ENCODE peak calls at places on chromosomes 7 and 10, in seven cellular contexts. C is right atrium auricular region, Q is IMR-90, W is choroid plexus epithelial cell, O is keratinocyte, A is epithelial cell of esophagus, V is astrocyte of the spinal cord. R is an unnamed sample.

GRCh38 chr7:45399069-45399468 is 175.1 kb upstream of the ADCY1 start:
- DNase-seq in A (no peak), V (no peak), O (no peak), C (no peak), W (no peak), Q (no peak), R (peak; percentile 16)

GRCh38 chr7:90677742-90678439 is 81.8 kb downstream of the CDK14 start:
- DNase-seq in Q (peak; percentile 34), C (no peak), W (no peak), O (no peak), A (no peak), V (no peak), R (no peak)

GRCh38 chr7:107628461-107629064 is 32.1 kb upstream of the SLC26A4 start:
- DNase-seq in V (no peak), C (no peak), W (no peak), Q (no peak), O (no peak), A (no peak), R (no peak)

GRCh38 chr7:44196450-44196872 is 4.3 kb upstream of the YKT6 start:
- DNase-seq in V (peak; percentile 54), O (no peak), Q (peak; percentile 54), A (peak; percentile 58), W (peak; percentile 75), C (no peak), R (peak; percentile 70)

GRCh38 chr7:747186-747585 is 20.1 kb upstream of the PRKAR1B start:
- DNase-seq in W (no peak), Q (no peak), C (no peak), V (no peak), O (no peak), A (no peak), R (no peak)

GRCh38 chr10:23439920-23440875 is 1.3 kb downstream of the OTUD1 start:
- DNase-seq in W (peak; percentile 34), V (peak; percentile 17), A (peak; percentile 50), Q (peak; percentile 37), C (no peak), O (no peak), R (no peak)

GRCh38 chr10:112967200-112967599 is 17.2 kb downstream of the TCF7L2 start:
- DNase-seq in A (peak; percentile 63), W (no peak), Q (peak; percentile 95), C (no peak), O (no peak), V (peak; percentile 51), R (no peak)

GRCh38 chr10:35986756-35987467 is 344.8 kb upstream of the FZD8 start:
- DNase-seq in V (no peak), A (no peak), W (peak; percentile 14), Q (no peak), C (no peak), O (no peak), R (no peak)

GRCh38 chr10:74991435-74991834 is 120.0 kb upstream of the SAMD8 start:
- DNase-seq in O (no peak), A (peak; percentile 57), Q (no peak), V (no peak), C (no peak), W (peak; percentile 29), R (peak; percentile 34)

GRCh38 chr10:46311501-46311951 is 24.7 kb downstream of the ANTXRL start:
- DNase-seq in W (no peak), O (no peak), V (no peak), Q (no peak), A (no peak), C (no peak), R (no peak)

GRCh38 chr7:73828107-73828803 is 2.5 kb upstream of the CLDN4 start:
- DNase-seq in V (no peak), O (no peak), W (peak; percentile 28), A (peak; percentile 80), C (no peak), Q (peak; percentile 64), R (peak; percentile 20)

GRCh38 chr7:24587853-24588252 is 14.6 kb downstream of the PALS2 start:
- DNase-seq in W (peak; percentile 30), V (no peak), Q (no peak), A (peak; percentile 3), O (no peak), C (no peak), R (no peak)

GRCh38 chr7:75727881-75728592 is 10.7 kb downstream of the HIP1 start:
- DNase-seq in A (peak; percentile 78), V (peak; percentile 78), Q (peak; percentile 52), C (no peak), W (peak; percentile 78), O (peak; percentile 95), R (peak; percentile 33)

GRCh38 chr7:4164556-4164955 is 517.5 kb upstream of the FOXK1 start:
- DNase-seq in O (no peak), Q (no peak), W (no peak), V (no peak), A (no peak), C (no peak), R (no peak)
- TF ChIP-seq CTCF in O (no peak), Q (no peak), W (no peak), V (no peak), A (no peak), C (no peak), R (no peak)

GRCh38 chr10:48981310-48981907 is 41.8 kb upstream of the LRRC18 start:
- DNase-seq in A (peak; percentile 28), W (peak; percentile 64), Q (peak; percentile 41), V (peak; percentile 32), C (no peak), O (no peak), R (peak; percentile 78)

GRCh38 chr10:48985621-48986158 is 46.0 kb upstream of the LRRC18 start:
- DNase-seq in A (no peak), W (no peak), V (no peak), Q (no peak), C (no peak), O (no peak), R (no peak)

GRCh38 chr10:48978318-48978717 is 38.7 kb upstream of the LRRC18 start:
- DNase-seq in Q (no peak), A (no peak), V (no peak), C (no peak), W (no peak), O (no peak), R (no peak)

GRCh38 chr10:48982584-48982983 is 42.9 kb upstream of the LRRC18 start:
- DNase-seq in A (no peak), C (no peak), V (no peak), Q (no peak), W (no peak), O (no peak), R (no peak)

GRCh38 chr10:48983648-48984359 is 44.2 kb upstream of the LRRC18 start:
- DNase-seq in A (no peak), O (no peak), C (no peak), W (no peak), Q (no peak), V (no peak), R (no peak)
- TF ChIP-seq CTCF in A (no peak), O (no peak), C (no peak), W (peak; percentile 5), Q (no peak), V (no peak), R (no peak)

GRCh38 chr10:118952493-118953295 is 76.8 kb upstream of the NANOS1 start:
- DNase-seq in W (no peak), A (no peak), V (no peak), O (no peak), C (peak; percentile 28), Q (no peak), R (peak; percentile 5)
- TF ChIP-seq CTCF in W (no peak), A (no peak), V (no peak), O (no peak), C (no peak), Q (no peak), R (no peak)

DNA sequence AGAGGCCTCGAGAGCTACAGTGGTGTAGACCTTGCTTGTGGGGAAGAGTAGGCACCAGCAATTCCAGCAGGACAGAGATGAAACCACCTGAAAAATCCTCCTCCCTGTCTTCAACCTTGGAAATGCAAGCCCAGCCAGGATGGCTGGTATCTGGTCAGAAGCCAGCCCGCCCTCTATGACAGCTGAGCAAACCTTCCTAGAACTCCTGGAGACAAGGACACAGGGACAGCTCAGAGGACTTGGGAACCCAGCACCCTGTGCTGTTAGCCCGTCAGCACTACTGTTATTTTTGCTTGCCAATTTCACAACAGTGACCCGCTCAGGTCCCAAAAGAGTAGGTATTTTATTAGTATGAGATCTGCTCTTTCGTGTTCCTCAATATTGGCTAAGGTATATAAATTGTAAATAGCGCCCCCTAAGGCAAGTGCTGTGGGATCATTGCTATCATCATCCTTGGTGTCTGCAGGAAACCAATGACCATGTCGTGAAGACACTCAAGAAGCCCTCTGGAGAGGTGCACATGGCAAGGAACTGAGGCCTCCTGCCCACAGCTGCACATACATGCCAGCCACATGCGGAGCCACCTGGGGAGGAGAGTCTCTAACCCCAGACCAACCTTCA is 156.5 kb upstream of the CHST15 start:
- DNase-seq in O (no peak), V (no peak), W (peak; percentile 18), Q (no peak), A (peak; percentile 8), C (no peak), R (no peak)
- TF ChIP-seq CTCF in O (peak; percentile 28), V (peak; percentile 22), W (peak; percentile 36), Q (no peak), A (no peak), C (no peak), R (peak; percentile 7)

GRCh38 chr7:101740981-101741725 is 76.3 kb upstream of the CUX1 start:
- DNase-seq in Q (no peak), W (peak; percentile 16), A (no peak), C (no peak), V (no peak), O (no peak), R (peak; percentile 66)

GRCh38 chr7:101744588-101744987 is 72.8 kb upstream of the CUX1 start:
- DNase-seq in A (no peak), W (no peak), V (no peak), C (no peak), O (no peak), Q (no peak), R (no peak)

GRCh38 chr7:101746311-101746710 is 71.1 kb upstream of the CUX1 start:
- DNase-seq in C (no peak), A (no peak), Q (no peak), W (no peak), V (no peak), O (no peak), R (peak; percentile 48)

GRCh38 chr7:101743995-101744360 is 73.4 kb upstream of the CUX1 start:
- DNase-seq in A (no peak), Q (no peak), V (no peak), W (no peak), O (no peak), C (no peak), R (no peak)

DNA sequence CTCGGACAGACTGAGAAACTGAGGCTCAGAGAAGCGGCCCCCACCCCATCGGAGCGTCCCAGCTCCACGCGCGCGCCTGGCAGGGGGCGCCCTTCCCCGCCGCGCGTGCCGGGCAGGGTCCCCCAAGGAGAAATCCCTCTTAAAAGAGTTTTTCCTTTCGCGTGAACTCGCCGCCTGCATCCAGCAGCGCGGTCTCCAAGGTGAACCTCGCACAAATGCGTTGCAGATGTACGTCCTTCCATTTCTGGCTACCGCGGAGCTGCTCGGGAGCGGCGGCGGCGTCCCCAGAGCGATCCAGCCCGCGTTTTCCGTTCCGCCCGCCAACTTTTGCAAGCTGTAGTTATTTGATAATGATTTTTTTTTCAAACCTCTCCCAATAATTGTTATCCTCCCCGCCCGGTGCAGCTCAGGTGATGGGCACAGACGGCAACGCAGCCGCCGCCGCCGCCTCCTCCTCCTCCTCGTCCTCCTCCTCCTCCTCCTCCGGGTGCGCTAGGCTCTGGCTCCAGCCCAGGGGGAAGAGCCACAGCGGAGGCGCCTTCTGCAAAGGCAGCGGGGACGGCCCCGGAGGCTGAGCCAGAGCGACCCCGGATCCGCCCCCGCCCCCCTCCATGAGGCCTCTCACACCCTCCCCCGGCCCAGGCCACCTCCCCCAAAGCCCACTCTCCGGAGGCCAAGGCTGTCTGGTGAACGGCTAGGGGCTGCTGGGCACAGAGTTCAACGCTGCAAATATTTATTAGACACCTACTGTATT is 74.0 kb upstream of the CUX1 start:
- DNase-seq in V (peak; percentile 61), W (peak; percentile 66), C (no peak), Q (peak; percentile 49), A (peak; percentile 82), O (no peak), R (peak; percentile 79)
- TF ChIP-seq CTCF in V (peak; percentile 48), W (peak; percentile 40), C (peak; percentile 62), Q (peak; percentile 41), A (peak; percentile 23), O (peak; percentile 32), R (peak; percentile 74)